ENCODE peak calls at places on chromosomes 4 and X, in five cellular contexts. G is IMR-90, Z is prostate gland, J is fibroblast of lung, P is suprapubic skin. M is an unnamed sample.

GRCh38 chr4:71221510-71222466 is 117.0 kb upstream of the SLC4A4 start:
- DNase-seq in P (no peak), J (no peak), Z (no peak), G (no peak), M (no peak)

GRCh38 chrX:119218198-119218597 is 17.9 kb upstream of the PGRMC1 start:
- DNase-seq in Z (no peak), J (no peak), P (no peak), G (peak), M (no peak)

GRCh38 chr4:73187325-73187724 is 71.3 kb downstream of the ANKRD17 start:
- DNase-seq in J (peak), G (peak), Z (no peak), P (no peak), M (no peak)

GRCh38 chr4:2995546-2996265 is 32.3 kb downstream of the GRK4 start:
- DNase-seq in J (peak), Z (no peak), P (no peak), G (no peak), M (no peak)

GRCh38 chr4:54586343-54586953 is 71.3 kb upstream of the KIT start:
- DNase-seq in Z (no peak), G (peak), P (no peak), J (peak), M (no peak)

GRCh38 chr4:1910643-1911042 is 39.5 kb downstream of the NSD2 start:
- DNase-seq in Z (peak), P (no peak), J (peak), G (peak), M (no peak)

GRCh38 chr4:8283631-8284121 is 14.1 kb downstream of the HTRA3 start:
- DNase-seq in J (no peak), P (peak), G (no peak), Z (no peak), M (no peak)

GRCh38 chr4:24890561-24890960 is 22.3 kb downstream of the CCDC149 start:
- DNase-seq in G (no peak), Z (no peak), J (no peak), P (no peak), M (no peak)

GRCh38 chr4:75048208-75048879 is 115.4 kb downstream of the PARM1 start:
- DNase-seq in P (no peak), J (no peak), Z (no peak), G (no peak), M (no peak)

GRCh38 chr4:25096553-25097443 is 63.5 kb downstream of the SEPSECS start:
- DNase-seq in J (no peak), G (no peak), P (no peak), Z (no peak), M (no peak)

GRCh38 chr4:153497988-153498967 is 32.1 kb downstream of the TMEM131L start:
- DNase-seq in G (peak), J (peak), P (no peak), Z (no peak), M (no peak)

GRCh38 chr4:73066928-73067327 is 2.6 kb downstream of the COX18 start:
- DNase-seq in J (no peak), P (no peak), G (no peak), Z (no peak), M (no peak)

GRCh38 chrX:48896611-48897011 is 957 bp downstream of the TIMM17B start:
- DNase-seq in J (peak), P (peak), G (no peak), Z (no peak), M (no peak)

GRCh38 chr4:148090503-148091476 is 351.4 kb downstream of the NR3C2 start:
- DNase-seq in J (no peak), P (no peak), Z (no peak), G (no peak), M (no peak)

GRCh38 chr4:37132351-37132989 is 112.1 kb upstream of the NWD2 start:
- DNase-seq in P (no peak), Z (no peak), J (no peak), G (no peak), M (no peak)

GRCh38 chr4:26356067-26356466 is 35.3 kb downstream of the RBPJ start:
- DNase-seq in G (peak), P (no peak), J (peak), Z (no peak), M (peak)

GRCh38 chr4:32485976-32486375 is 1765.8 kb downstream of the PCDH7 start:
- DNase-seq in P (no peak), J (no peak), G (no peak), Z (no peak), M (no peak)

GRCh38 chrX:18424482-18425198 is 768 bp upstream of the CDKL5 start:
- DNase-seq in G (peak), P (no peak), J (peak), Z (no peak), M (no peak)

GRCh38 chrX:23854122-23854521 is 53.6 kb downstream of the APOO start:
- DNase-seq in Z (no peak), J (peak), G (no peak), P (no peak), M (no peak)

GRCh38 chr4:82372502-82372873 is 1.3 kb downstream of the HNRNPD start:
- DNase-seq in J (no peak), G (peak), Z (peak), P (no peak), M (no peak)

GRCh38 chr4:10106421-10107039 is 10.1 kb downstream of the WDR1 start:
- DNase-seq in P (peak), J (peak), Z (peak), G (peak), M (peak)

GRCh38 chr4:39390603-39391002 is 16.1 kb upstream of the KLB start:
- DNase-seq in P (no peak), G (no peak), Z (no peak), J (no peak), M (no peak)

GRCh38 chrX:31123335-31123734 is 51.5 kb upstream of the FTHL17 start:
- DNase-seq in Z (no peak), J (no peak), P (no peak), G (no peak), M (no peak)

GRCh38 chr4:10017037-10017893 is 4.0 kb downstream of the SLC2A9 start:
- DNase-seq in P (no peak), J (no peak), Z (no peak), G (no peak), M (no peak)

GRCh38 chrX:47297874-47298273 is 65.1 kb downstream of the USP11 start:
- DNase-seq in J (no peak), P (no peak), G (no peak), Z (peak), M (no peak)

GRCh38 chr4:91758487-91758886 is 545.3 kb upstream of the GRID2 start:
- DNase-seq in Z (no peak), J (peak), P (no peak), G (no peak), M (no peak)

GRCh38 chrX:10904220-10904619 is 206.9 kb upstream of the HCCS start:
- DNase-seq in G (peak), Z (no peak), J (peak), P (no peak), M (no peak)

GRCh38 chr4:55947254-55947882 is 1.4 kb upstream of the CEP135 start:
- DNase-seq in J (peak), P (no peak), Z (no peak), G (peak), M (no peak)

GRCh38 chrX:65407157-65407626 is 127.4 kb downstream of the LAS1L start:
- DNase-seq in Z (no peak), G (no peak), P (no peak), J (no peak), M (peak)

GRCh38 chr4:88799900-88800299 is 102.3 kb upstream of the NAP1L5 start:
- DNase-seq in Z (no peak), J (no peak), P (no peak), G (no peak), M (no peak)

GRCh38 chr4:99077177-99077576 is 11.4 kb downstream of the ADH5 start:
- DNase-seq in J (no peak), P (no peak), G (no peak), Z (no peak), M (no peak)

DNA sequence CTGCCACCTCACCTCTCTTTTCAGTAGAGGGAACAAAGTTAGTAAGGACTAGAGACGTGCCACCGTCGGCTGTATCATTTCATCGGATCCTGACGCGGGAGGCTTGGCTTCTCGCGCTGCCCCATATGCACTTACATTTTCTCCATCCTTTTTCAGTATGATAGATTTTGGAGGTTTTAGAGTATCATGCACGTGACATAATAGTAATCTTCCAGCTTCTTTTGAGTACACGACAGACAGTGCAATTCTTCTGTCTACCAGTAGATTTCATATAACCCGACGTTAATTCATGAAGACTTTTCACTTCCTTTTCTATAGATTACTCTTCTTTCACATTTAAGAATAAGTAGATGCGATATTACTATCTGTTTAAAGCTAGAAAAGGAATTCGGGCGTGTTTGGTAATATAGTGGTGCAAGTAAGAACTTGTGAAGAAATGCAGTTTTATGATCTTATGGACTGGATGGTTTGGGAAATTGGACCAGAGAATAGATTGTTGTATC is 995 bp downstream of the CDS1 start:
- DNase-seq in J (no peak), P (no peak), G (no peak), Z (no peak), M (no peak)
- H3K27ac ChIP-seq in J (no peak), P (peak), G (no peak), Z (peak), M (peak)

GRCh38 chr4:38308728-38309315 is 348.6 kb downstream of the PTTG2 start:
- DNase-seq in J (peak), Z (no peak), P (no peak), G (peak), M (no peak)

GRCh38 chr4:38309471-38309870 is 349.3 kb downstream of the PTTG2 start:
- DNase-seq in J (no peak), P (no peak), G (no peak), Z (no peak), M (no peak)

GRCh38 chr4:38302910-38303309 is 342.7 kb downstream of the PTTG2 start:
- DNase-seq in P (no peak), Z (no peak), J (no peak), G (no peak), M (no peak)

GRCh38 chr4:38310446-38311043 is 350.3 kb downstream of the PTTG2 start:
- DNase-seq in G (no peak), P (no peak), Z (no peak), J (peak), M (no peak)

GRCh38 chr4:38306482-38307071 is 346.4 kb downstream of the PTTG2 start:
- DNase-seq in Z (no peak), P (no peak), G (no peak), J (no peak), M (no peak)
- H3K27ac ChIP-seq in Z (no peak), P (no peak), G (no peak), J (no peak), M (no peak)

GRCh38 chrX:139078761-139079160 is 367.2 kb upstream of the FGF13 start:
- DNase-seq in Z (no peak), J (peak), G (no peak), P (no peak), M (no peak)
- H3K27ac ChIP-seq in Z (no peak), J (no peak), G (no peak), P (no peak), M (no peak)

GRCh38 chrX:87049567-87049966 is 468.0 kb upstream of the KLHL4 start:
- DNase-seq in G (no peak), J (no peak), P (no peak), Z (no peak), M (no peak)

GRCh38 chrX:87045352-87045751 is 472.2 kb upstream of the KLHL4 start:
- DNase-seq in G (no peak), J (no peak), Z (no peak), P (no peak), M (no peak)
- H3K27ac ChIP-seq in G (no peak), J (no peak), Z (no peak), P (no peak), M (no peak)

M was measured in upper lobe of left lung.